ENCODE peak calls at places on chromosomes 4 and X, in five cellular contexts. V, N, A, M and Z are unnamed samples.

GRCh38 chr4:122922877-122923511 is 597 bp upstream of the NUDT6 start:
- DNase-seq in A (peak; percentile 92), M (peak; percentile 89), V (peak; percentile 70), N (peak; percentile 62), Z (peak; percentile 42)

GRCh38 chr4:148126825-148127224 is 315.4 kb downstream of the NR3C2 start:
- DNase-seq in M (no peak), N (no peak), V (no peak), A (no peak), Z (no peak)

GRCh38 chrX:107715331-107716044 is 60.1 kb downstream of the TSC22D3 start:
- DNase-seq in N (no peak), V (no peak), M (peak; percentile 45), A (no peak), Z (no peak)

GRCh38 chr4:85812776-85813175 is 337.8 kb downstream of the ARHGAP24 start:
- DNase-seq in N (no peak), V (no peak), M (no peak), A (no peak), Z (peak; percentile 86)

GRCh38 chrX:154750301-154751120 is at the start of gene GAB3:
- DNase-seq in M (peak; percentile 35), V (no peak), A (no peak), N (no peak), Z (no peak)

GRCh38 chr4:173195708-173196107 is 27.1 kb downstream of the GALNT7 start:
- DNase-seq in N (no peak), M (no peak), V (no peak), A (no peak), Z (no peak)

GRCh38 chrX:19673334-19674040 is 158.2 kb upstream of the MAP3K15 start:
- DNase-seq in N (peak; percentile 64), M (peak; percentile 95), A (peak; percentile 47), V (peak; percentile 72), Z (peak; percentile 69)

GRCh38 chrX:73913580-73913979 is 350.6 kb downstream of the CHIC1 start:
- DNase-seq in N (no peak), M (peak; percentile 73), A (no peak), V (peak; percentile 46), Z (no peak)

GRCh38 chrX:87067795-87068194 is 449.8 kb upstream of the KLHL4 start:
- DNase-seq in A (no peak), V (no peak), N (no peak), M (no peak), Z (no peak)

DNA sequence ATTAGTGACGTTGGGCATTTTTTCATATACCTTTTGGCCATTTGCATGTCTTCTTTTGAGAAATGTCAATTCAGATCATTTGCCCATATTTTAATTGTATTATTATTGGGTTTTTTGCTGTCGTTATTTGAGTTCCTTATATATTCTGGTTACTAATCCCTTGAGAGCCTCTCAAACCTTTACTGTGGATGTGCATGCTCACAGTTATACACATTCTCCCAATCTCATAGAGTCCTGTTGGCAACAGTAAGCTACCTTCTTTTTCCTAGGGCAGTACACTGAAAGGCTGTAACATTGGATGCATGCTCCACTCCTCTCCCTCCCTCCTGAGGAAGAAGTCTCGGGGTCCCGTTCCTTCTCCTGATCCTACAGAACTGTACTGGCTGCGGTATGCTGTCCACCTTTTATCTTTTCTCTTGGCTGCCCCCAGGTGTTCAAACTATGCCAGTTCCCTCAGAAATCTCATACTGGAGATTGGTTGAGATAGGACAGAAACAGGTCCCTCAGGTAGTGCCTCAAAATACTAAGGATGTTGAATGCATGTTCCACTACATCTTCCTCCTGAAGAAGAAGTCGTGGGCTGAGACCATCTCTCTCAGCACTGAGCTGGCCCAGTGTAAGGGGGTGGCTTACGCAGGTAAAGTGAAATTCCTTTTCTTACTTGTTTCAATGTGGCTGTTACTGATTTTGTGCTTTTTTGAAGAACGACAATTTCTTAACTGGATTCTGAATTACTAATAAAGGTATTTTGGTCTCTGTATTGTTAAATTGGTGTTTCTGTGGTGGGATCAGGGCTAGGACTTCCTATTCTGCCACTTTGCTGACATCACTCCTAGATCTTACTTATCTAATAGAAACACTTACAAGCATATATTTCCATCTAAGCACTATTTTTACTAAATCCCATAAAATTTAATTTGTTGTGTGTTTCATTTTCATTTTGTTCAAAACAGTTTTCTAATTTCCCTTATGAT is 145.4 kb upstream of the HUWE1 start:
- DNase-seq in A (peak; percentile 29), M (peak; percentile 24), N (peak; percentile 3), V (peak; percentile 1), Z (no peak)
- TF ChIP-seq CTCF in A (no peak), M (peak; percentile 42), N (peak; percentile 63), V (peak; percentile 47), Z (peak; percentile 55)

GRCh38 chrX:88425739-88426138 is 321.3 kb upstream of the CPXCR1 start:
- DNase-seq in A (no peak), N (no peak), V (no peak), M (peak; percentile 4), Z (no peak)
- TF ChIP-seq CTCF in A (no peak), N (no peak), V (peak; percentile 2), M (no peak), Z (no peak)

GRCh38 chr4:114396808-114397207 is 201.8 kb upstream of the UGT8 start:
- DNase-seq in N (no peak), V (no peak), A (no peak), M (no peak), Z (no peak)

GRCh38 chr4:114398386-114398785 is 200.2 kb upstream of the UGT8 start:
- DNase-seq in A (no peak), N (no peak), M (no peak), V (no peak), Z (peak; percentile 16)

GRCh38 chr4:114401483-114401882 is 197.1 kb upstream of the UGT8 start:
- DNase-seq in M (no peak), A (peak; percentile 50), V (no peak), N (no peak), Z (no peak)

GRCh38 chr4:114400531-114400930 is 198.1 kb upstream of the UGT8 start:
- DNase-seq in M (no peak), N (peak; percentile 55), V (no peak), A (no peak), Z (peak; percentile 51)

GRCh38 chr4:114399085-114399484 is 199.5 kb upstream of the UGT8 start:
- DNase-seq in V (no peak), M (no peak), N (no peak), A (no peak), Z (no peak)
- TF ChIP-seq CTCF in V (no peak), M (no peak), N (no peak), A (no peak), Z (peak; percentile 1)

DNA sequence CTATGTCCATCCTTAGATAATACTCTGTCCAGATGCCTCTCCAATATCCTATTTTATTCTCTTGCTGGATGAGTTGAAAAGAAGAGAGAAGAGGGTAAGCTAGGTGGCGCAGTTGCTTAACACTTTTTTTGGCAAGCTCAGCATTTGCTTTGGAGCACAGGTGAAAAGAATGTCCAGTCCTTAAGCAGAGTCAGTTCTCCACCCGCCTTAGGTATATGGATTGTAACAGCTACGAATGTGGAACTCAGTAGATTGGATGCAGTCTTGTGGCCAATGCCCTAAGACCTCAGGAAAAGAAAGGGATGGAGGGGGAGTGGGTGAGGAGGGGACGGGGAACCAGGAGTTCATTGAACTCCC is 208.4 kb downstream of the NWD2 start:
- DNase-seq in V (peak; percentile 46), M (peak; percentile 74), A (peak; percentile 85), N (no peak), Z (peak; percentile 70)
- TF ChIP-seq CTCF in V (peak; percentile 71), M (peak; percentile 66), A (peak; percentile 31), N (peak; percentile 82), Z (peak; percentile 69)

DNA sequence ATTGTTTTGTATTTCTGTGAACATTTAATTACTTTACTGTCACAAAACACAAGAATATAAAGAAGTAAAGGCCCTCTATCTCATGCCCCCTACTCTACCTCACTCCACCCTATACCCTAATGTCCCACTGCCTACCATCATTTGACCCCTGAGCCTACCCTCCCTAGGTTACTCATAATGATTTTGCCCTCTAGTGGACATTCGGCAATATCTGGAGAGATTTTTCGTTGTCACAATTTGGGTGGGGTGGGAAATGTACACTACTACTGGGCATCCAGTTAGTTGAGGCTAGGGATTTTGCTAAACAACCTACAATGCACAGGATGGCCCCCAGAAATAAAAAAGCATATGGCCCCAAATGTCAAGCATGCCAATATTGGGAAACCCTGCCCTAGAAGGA is 10.2 kb downstream of the TEX13A start:
- DNase-seq in N (no peak), V (no peak), M (no peak), A (no peak), Z (no peak)
- TF ChIP-seq CTCF in N (peak; percentile 5), V (peak; percentile 17), M (no peak), A (no peak), Z (peak; percentile 3)

DNA sequence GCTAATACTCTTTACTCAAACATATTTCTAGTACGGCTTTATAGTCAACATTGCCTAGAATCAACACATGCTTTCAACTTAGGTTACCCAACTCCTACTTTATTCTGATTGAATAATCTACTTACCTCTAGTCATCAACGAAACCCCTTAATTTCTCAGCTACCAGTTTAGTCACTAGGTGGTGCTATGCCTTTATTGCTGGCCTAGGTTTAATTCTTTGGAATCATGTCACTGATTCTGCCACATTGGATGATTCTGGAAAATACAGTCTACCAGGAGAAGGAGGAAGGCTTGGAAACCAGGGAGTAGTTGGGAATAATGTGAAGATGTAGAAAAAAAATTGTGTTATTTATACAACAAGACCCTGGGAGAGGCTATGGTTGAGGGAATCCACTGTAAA is 167.7 kb downstream of the DCAF12L2 start:
- DNase-seq in V (no peak), N (peak; percentile 0), M (no peak), A (no peak), Z (no peak)
- TF ChIP-seq CTCF in V (peak; percentile 25), N (peak; percentile 39), M (peak; percentile 19), A (no peak), Z (peak; percentile 50)

DNA sequence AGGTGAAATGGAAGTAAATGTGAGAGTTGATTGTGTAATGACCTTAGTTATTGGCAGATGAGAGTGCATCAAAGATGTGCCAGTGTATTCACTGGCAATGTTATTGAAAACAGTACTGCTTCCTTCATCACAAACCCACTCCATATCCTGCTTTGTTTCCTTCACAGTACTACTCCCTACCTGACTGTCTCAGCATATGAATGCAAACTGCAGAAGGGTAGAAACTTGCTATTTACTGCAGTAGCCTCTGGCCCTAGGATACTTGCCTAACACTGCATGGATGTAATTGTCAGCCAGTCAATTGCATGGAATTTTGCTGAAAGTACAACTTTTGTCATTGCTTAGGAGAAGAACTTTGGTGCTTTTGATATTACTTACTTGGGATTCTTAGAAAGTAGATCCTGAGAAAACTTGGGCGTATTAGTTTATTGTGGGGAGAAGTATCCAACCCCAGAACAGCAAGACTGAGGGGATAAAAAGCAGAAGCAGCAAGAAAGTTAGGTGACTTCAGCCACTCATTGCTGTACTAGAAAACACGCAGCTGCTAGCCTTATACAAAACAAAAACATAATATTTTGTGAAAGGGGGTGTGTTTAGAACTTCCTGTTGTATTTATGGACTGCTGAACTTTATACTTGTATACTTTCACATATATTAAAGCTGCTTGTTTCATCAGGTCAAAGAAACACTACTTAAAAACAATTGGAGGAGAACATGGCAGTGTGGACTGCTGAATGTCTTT is 219.0 kb downstream of the CCNG2 start:
- DNase-seq in N (no peak), V (no peak), A (no peak), M (no peak), Z (no peak)
- TF ChIP-seq CTCF in N (no peak), V (no peak), A (no peak), M (no peak), Z (no peak)

DNA sequence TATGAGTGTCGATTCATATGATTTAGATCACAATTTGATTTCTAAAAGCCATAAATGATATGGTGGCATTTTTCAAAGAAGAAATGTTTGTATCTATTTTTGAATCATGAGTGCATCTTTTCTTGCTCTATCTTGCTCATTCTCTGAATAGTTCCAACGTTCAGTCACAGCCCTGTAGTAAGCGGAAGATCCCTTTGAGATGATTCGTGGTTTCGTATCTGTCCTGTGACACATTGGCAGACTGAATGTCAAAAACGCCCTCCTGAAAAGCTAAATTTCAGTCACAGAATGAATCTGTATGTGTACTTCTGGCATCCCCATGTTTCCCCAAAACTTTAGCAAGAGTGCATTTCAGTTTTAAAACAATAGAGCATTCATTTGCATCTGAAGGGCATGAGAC is 1066.9 kb upstream of the TENM3 start:
- DNase-seq in A (no peak), N (no peak), V (no peak), M (no peak), Z (no peak)
- TF ChIP-seq CTCF in A (no peak), N (no peak), V (no peak), M (no peak), Z (no peak)